ENCODE peak calls at places on chromosomes 7 and 10, in four cellular contexts. G is progenitor cell of endocrine pancreas, R is PC-9, W is BE2C. S is an unnamed sample.

GRCh38 chr10:782751-783648 is 93.5 kb upstream of the DIP2C start:
- DNase-seq in G (no peak), R (no peak), W (no peak), S (peak)

GRCh38 chr10:103382769-103383168 is 13.5 kb downstream of the ATP5MK start:
- DNase-seq in G (no peak), R (no peak), W (no peak), S (no peak)

GRCh38 chr10:77974396-77975074 is 48.0 kb upstream of the DLG5 start:
- DNase-seq in G (no peak), R (no peak), W (peak), S (no peak)

GRCh38 chr10:35127289-35127891 is 744 bp downstream of the CREM start:
- DNase-seq in G (peak), R (no peak), W (peak), S (peak)

GRCh38 chr7:140005754-140006503 is 56.8 kb downstream of the PARP12 start:
- DNase-seq in G (no peak), R (no peak), W (peak), S (peak)

GRCh38 chr10:35440016-35440415 is 103.7 kb downstream of the CCNY start:
- DNase-seq in G (no peak), R (no peak), W (no peak), S (no peak)

GRCh38 chr7:35785250-35785649 is 15.6 kb upstream of the SEPTIN7 start:
- DNase-seq in G (no peak), R (no peak), W (no peak), S (no peak)

GRCh38 chr10:69269761-69270160 is 8.5 kb upstream of the HK1 start:
- DNase-seq in G (no peak), R (no peak), W (no peak), S (no peak)

GRCh38 chr7:32677593-32677992 is 182.3 kb downstream of the AVL9 start:
- DNase-seq in G (no peak), R (no peak), W (no peak), S (no peak)

GRCh38 chr10:80472234-80473095 is 18.4 kb downstream of the TSPAN14 start:
- DNase-seq in G (no peak), R (peak), W (no peak), S (peak)

GRCh38 chr7:151793991-151794507 is 82.9 kb downstream of the PRKAG2 start:
- DNase-seq in G (no peak), R (no peak), W (no peak), S (no peak)

GRCh38 chr7:140062118-140062527 is 628 bp downstream of the PARP12 start:
- DNase-seq in G (no peak), R (no peak), W (no peak), S (peak)

GRCh38 chr7:87001214-87001613 is 58.2 kb downstream of the ELAPOR2 start:
- DNase-seq in G (no peak), R (no peak), W (no peak), S (no peak)

GRCh38 chr7:4791101-4791737 is 15.8 kb downstream of the AP5Z1 start:
- DNase-seq in G (no peak), R (no peak), W (peak), S (no peak)

GRCh38 chr7:50807026-50807730 is 24.5 kb upstream of the GRB10 start:
- DNase-seq in G (no peak), R (no peak), W (no peak), S (no peak)

GRCh38 chr10:51198170-51198569 is 123.9 kb downstream of the PRKG1 start:
- DNase-seq in G (no peak), R (no peak), W (no peak), S (no peak)

GRCh38 chr7:10121641-10122040 is 852.0 kb upstream of the PHF14 start:
- DNase-seq in G (no peak), R (no peak), W (peak), S (no peak)

GRCh38 chr7:73899731-73900142 is 38.8 kb downstream of the TMEM270 start:
- DNase-seq in G (no peak), R (peak), W (no peak), S (no peak)

GRCh38 chr7:66683770-66684123 is 55.1 kb downstream of the KCTD7 start:
- DNase-seq in G (no peak), R (no peak), W (no peak), S (no peak)

GRCh38 chr7:134669845-134670373 is 23.3 kb downstream of the BPGM start:
- DNase-seq in G (no peak), R (peak), W (peak), S (no peak)

GRCh38 chr7:96361116-96361857 is 39.4 kb upstream of the SLC25A13 start:
- DNase-seq in G (no peak), R (no peak), W (no peak), S (no peak)

GRCh38 chr7:106425017-106425719 is 140.4 kb upstream of the NAMPT start:
- DNase-seq in G (no peak), R (peak), W (no peak), S (peak)

DNA sequence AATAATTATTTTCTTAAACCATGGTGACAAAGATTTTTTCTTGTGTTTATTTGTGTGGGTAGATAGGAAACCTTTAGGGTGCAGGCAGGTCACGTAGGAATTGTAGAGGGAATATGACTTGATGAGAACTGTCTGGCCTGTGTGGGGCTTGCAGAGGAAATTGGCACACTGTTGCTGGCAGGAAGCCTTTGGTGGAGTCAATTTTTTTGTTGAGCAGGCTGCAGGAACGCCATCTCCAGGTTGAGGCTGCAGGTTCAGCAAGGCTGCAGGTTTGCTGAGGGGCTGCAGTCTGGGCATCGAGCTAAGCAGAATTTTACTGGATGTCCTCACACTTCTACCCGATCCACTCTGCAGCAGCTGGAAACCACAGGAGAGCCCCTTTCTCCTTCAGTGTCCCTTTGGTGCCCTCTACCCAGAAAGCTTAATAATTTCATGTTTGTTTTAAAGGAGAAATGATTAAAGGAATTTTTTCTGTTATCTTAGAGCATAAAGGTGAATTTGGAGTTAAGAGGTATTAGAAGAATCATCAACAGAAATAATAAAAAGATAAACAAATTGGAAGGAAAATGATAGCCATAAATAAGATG is 37.0 kb downstream of the TBC1D12 start:
- DNase-seq in G (no peak), R (no peak), W (no peak), S (no peak)
- TF ChIP-seq CTCF in G (no peak), R (no peak), W (no peak), S (no peak)

DNA sequence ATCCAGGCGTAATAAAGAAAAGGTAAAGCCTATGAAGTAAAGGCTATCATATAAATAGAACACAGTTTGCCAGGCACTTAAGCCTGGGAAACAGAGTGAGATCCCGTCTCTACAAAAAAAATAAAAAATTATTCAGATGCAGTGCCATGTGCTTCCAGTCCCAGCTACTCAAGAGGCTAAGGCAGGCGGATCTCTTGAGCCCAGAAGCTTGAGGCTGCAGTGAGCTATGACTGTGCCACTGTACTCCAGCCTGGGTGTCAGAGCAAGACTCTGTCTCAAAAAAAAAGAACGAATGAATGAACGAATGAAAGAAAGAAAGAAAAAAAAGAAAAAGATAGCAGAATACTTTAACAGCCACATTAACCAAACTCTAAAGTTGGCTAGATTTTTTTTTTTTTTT is 67.2 kb upstream of the MRLN start:
- DNase-seq in G (no peak), R (no peak), W (no peak), S (no peak)
- TF ChIP-seq CTCF in G (no peak), R (no peak), W (no peak), S (no peak)

DNA sequence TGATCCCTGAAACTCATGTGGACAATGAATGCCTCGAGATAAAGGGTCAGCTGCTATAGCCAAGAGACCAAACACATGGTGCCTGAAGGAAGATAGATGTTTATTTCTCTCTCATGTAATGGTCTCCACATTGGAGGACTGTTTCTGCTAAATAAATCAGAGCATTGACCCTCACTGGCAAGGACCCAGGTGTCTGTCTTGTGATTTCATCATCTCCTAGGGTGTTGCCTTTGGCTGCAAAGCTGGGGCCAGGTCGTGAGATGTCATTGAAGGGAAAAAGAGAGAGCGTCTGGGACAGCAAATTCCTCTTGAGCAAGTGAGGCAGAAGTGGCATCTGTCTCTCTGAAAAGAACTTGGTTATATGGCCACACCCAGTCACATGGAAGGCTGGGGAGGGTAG is 64.6 kb downstream of the JCAD start:
- DNase-seq in G (no peak), R (no peak), W (no peak), S (no peak)
- TF ChIP-seq CTCF in G (no peak), R (no peak), W (no peak), S (no peak)

DNA sequence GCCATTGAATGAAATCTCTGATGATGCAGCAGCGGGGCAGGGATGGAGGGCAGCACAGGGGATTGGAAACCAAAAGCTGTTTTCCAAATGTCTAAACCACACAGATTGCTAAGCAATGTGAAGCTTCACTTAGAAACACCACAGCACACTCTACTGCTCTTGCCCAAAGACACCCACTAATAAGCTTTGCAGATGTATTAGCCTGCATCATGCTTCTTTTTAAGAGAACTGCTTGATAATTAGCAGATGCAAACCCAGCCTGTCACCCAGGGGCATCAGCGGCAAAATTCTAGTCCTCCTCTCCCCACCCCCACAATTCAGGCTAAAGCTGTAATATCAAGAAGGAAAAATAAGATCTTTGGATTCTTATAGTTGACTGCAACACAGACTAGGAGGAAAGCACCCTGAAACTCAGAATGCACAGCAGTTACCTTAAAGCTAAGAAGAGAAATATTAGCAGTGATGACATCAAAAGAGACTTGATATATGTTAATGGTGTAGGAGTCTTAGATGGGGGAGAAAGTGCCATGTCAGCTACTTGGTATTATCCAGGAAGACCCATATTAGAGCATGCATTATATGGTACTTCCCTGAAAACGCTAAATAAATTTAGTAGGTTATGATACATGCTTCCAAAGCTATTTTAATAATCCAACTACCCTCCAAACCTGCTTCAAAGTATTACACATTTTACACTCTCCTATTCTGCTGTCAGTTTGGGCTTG is 666.7 kb downstream of the KCNMA1 start:
- DNase-seq in G (no peak), R (no peak), W (no peak), S (no peak)
- TF ChIP-seq CTCF in G (no peak), R (no peak), W (no peak), S (no peak)

DNA sequence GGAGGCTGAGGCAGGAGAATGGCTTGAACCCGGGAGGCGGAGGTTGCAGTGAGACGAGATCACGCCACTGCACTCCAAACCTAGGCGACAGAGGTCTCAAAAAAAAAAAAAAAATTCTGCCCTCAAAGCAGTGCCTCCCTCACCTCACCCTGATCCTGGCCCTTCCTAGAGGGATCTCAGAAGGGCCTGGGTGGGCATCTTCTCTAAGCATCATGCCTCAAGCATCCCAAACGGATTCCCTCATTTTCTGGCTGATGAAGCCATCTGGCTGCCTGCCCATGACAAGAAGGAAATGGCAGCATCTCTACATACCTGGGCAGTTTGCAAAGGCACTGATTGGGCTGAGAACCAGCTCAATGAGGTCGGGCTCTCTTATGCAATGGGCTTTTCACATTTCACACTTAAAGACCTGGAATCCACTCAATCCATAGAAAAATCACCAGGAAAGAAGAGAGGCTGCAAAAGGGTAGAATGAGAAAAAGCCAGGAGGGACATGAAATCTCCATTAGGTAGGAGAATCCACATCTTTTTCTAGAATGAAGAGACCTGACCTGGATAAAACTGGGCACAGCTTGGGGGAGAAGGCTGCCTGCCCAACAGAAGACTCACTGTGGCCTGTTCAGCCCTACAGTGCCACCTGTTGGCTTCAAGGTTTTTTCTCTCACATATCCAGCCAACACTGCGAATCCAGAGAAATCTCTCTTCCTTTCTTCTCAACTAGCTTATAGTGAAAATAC is 48.1 kb downstream of the PDLIM1 start:
- DNase-seq in G (peak), R (no peak), W (peak), S (no peak)
- TF ChIP-seq CTCF in G (peak), R (peak), W (peak), S (peak)

GRCh38 chr10:118710487-118710886 is 44.3 kb downstream of the CACUL1 start:
- DNase-seq in G (no peak), R (no peak), W (no peak), S (no peak)

GRCh38 chr10:118708571-118708970 is 46.2 kb downstream of the CACUL1 start:
- DNase-seq in G (no peak), R (no peak), W (no peak), S (no peak)

GRCh38 chr10:118712080-118712479 is 42.7 kb downstream of the CACUL1 start:
- DNase-seq in G (no peak), R (no peak), W (no peak), S (no peak)

GRCh38 chr10:118712930-118713634 is 41.7 kb downstream of the CACUL1 start:
- DNase-seq in G (no peak), R (no peak), W (peak), S (no peak)
- TF ChIP-seq CTCF in G (peak), R (no peak), W (peak), S (no peak)

S was measured in GM20000.